ENCODE peak calls at places on chromosome 18, in four cellular contexts. One of them, this sample, is unnamed.

GRCh38 chr18:13137939-13138821 is 80.4 kb upstream of the LDLRAD4 start:
- DNase-seq in NB4: peak
- DNase-seq in A549: peak
- DNase-seq in K562: peak
- DNase-seq in this sample: peak

GRCh38 chr18:13245481-13246000 is 27.0 kb downstream of the LDLRAD4 start:
- DNase-seq in NB4: no peak
- DNase-seq in A549: no peak
- DNase-seq in K562: no peak
- DNase-seq in this sample: no peak

GRCh38 chr18:35616664-35617423 is 35.3 kb downstream of the GALNT1 start:
- DNase-seq in NB4: peak
- DNase-seq in A549: peak
- DNase-seq in K562: peak
- DNase-seq in this sample: peak

GRCh38 chr18:49878015-49878414 is 64.7 kb upstream of the ACAA2 start:
- DNase-seq in NB4: no peak
- DNase-seq in A549: no peak
- DNase-seq in K562: no peak
- DNase-seq in this sample: no peak

GRCh38 chr18:31261792-31262582 is 56.0 kb upstream of the DSG1 start:
- DNase-seq in NB4: no peak
- DNase-seq in A549: peak
- DNase-seq in K562: no peak
- DNase-seq in this sample: no peak

GRCh38 chr18:51234117-51235010 is 36.9 kb upstream of the MEX3C start:
- DNase-seq in NB4: peak
- DNase-seq in A549: peak
- DNase-seq in K562: peak
- DNase-seq in this sample: no peak

GRCh38 chr18:58991127-58991798 is 126.6 kb downstream of the ZNF532 start:
- DNase-seq in NB4: no peak
- DNase-seq in A549: no peak
- DNase-seq in K562: no peak
- DNase-seq in this sample: peak

GRCh38 chr18:68428026-68428425 is 286.9 kb downstream of the TMX3 start:
- DNase-seq in NB4: no peak
- DNase-seq in A549: no peak
- DNase-seq in K562: no peak
- DNase-seq in this sample: peak

GRCh38 chr18:24942144-24942543 is 409.8 kb downstream of the ZNF521 start:
- DNase-seq in NB4: no peak
- DNase-seq in A549: no peak
- DNase-seq in K562: no peak
- DNase-seq in this sample: no peak

GRCh38 chr18:54031243-54031642 is 193.2 kb downstream of the MBD2 start:
- DNase-seq in NB4: no peak
- DNase-seq in A549: no peak
- DNase-seq in K562: no peak
- DNase-seq in this sample: no peak

GRCh38 chr18:46433121-46433826 is 223.7 kb downstream of the LOXHD1 start:
- DNase-seq in NB4: no peak
- DNase-seq in A549: no peak
- DNase-seq in K562: no peak
- DNase-seq in this sample: no peak

GRCh38 chr18:42620585-42620984 is 494.9 kb downstream of the RIT2 start:
- DNase-seq in NB4: no peak
- DNase-seq in A549: no peak
- DNase-seq in K562: no peak
- DNase-seq in this sample: no peak

GRCh38 chr18:60020107-60020925 is 120.5 kb downstream of the PMAIP1 start:
- DNase-seq in NB4: no peak
- DNase-seq in A549: no peak
- DNase-seq in K562: no peak
- DNase-seq in this sample: no peak

GRCh38 chr18:35582899-35583558 is 1.5 kb downstream of the GALNT1 start:
- DNase-seq in NB4: peak
- DNase-seq in A549: no peak
- DNase-seq in K562: peak
- DNase-seq in this sample: peak

GRCh38 chr18:73793386-73793785 is 354.2 kb downstream of the FBXO15 start:
- DNase-seq in NB4: no peak
- DNase-seq in A549: no peak
- DNase-seq in K562: no peak
- DNase-seq in this sample: no peak

GRCh38 chr18:79010802-79011201 is 31.2 kb downstream of the SALL3 start:
- DNase-seq in NB4: no peak
- DNase-seq in A549: no peak
- DNase-seq in K562: no peak
- DNase-seq in this sample: no peak

GRCh38 chr18:53944721-53945120 is 279.7 kb downstream of the MBD2 start:
- DNase-seq in NB4: peak
- DNase-seq in A549: peak
- DNase-seq in K562: peak
- DNase-seq in this sample: no peak

GRCh38 chr18:74831571-74832250 is 234.0 kb downstream of the ZNF407 start:
- DNase-seq in NB4: no peak
- DNase-seq in A549: no peak
- DNase-seq in K562: no peak
- DNase-seq in this sample: no peak

GRCh38 chr18:21481739-21482138 is 118.8 kb downstream of the ESCO1 start:
- DNase-seq in NB4: no peak
- DNase-seq in A549: no peak
- DNase-seq in K562: no peak
- DNase-seq in this sample: no peak

GRCh38 chr18:46759885-46760284 is 3.0 kb upstream of the ST8SIA5 start:
- DNase-seq in NB4: no peak
- DNase-seq in A549: no peak
- DNase-seq in K562: no peak
- DNase-seq in this sample: no peak

GRCh38 chr18:29012364-29012763 is 835.4 kb upstream of the CDH2 start:
- DNase-seq in NB4: no peak
- DNase-seq in A549: no peak
- DNase-seq in K562: no peak
- DNase-seq in this sample: no peak

GRCh38 chr18:64966667-64967066 is 784.1 kb upstream of the CDH7 start:
- DNase-seq in NB4: no peak
- DNase-seq in A549: no peak
- DNase-seq in K562: no peak
- DNase-seq in this sample: no peak

GRCh38 chr18:9755603-9756002 is 47.5 kb downstream of the RAB31 start:
- DNase-seq in NB4: peak
- DNase-seq in A549: no peak
- DNase-seq in K562: no peak
- DNase-seq in this sample: peak

GRCh38 chr18:8667846-8668245 is 37.5 kb upstream of the MTCL1 start:
- DNase-seq in NB4: no peak
- DNase-seq in A549: no peak
- DNase-seq in K562: no peak
- DNase-seq in this sample: peak

GRCh38 chr18:8615397-8616025 is 6.3 kb downstream of the RAB12 start:
- DNase-seq in NB4: peak
- DNase-seq in A549: peak
- DNase-seq in K562: peak
- DNase-seq in this sample: peak

GRCh38 chr18:8724452-8724851 is 19.1 kb downstream of the MTCL1 start:
- DNase-seq in NB4: no peak
- DNase-seq in A549: no peak
- DNase-seq in K562: no peak
- DNase-seq in this sample: no peak

GRCh38 chr18:37393945-37394609 is 171.5 kb downstream of the CELF4 start:
- DNase-seq in NB4: no peak
- DNase-seq in A549: peak
- DNase-seq in K562: peak
- DNase-seq in this sample: peak

GRCh38 chr18:13514558-13514957 is 211.8 kb downstream of the FAM210A start:
- DNase-seq in NB4: no peak
- DNase-seq in A549: no peak
- DNase-seq in K562: no peak
- DNase-seq in this sample: no peak

GRCh38 chr18:10095356-10095755 is 181.5 kb downstream of the VAPA start:
- DNase-seq in NB4: no peak
- DNase-seq in A549: no peak
- DNase-seq in K562: no peak
- DNase-seq in this sample: no peak

GRCh38 chr18:66495844-66496243 is 108.0 kb downstream of the CDH19 start:
- DNase-seq in NB4: peak
- DNase-seq in A549: peak
- DNase-seq in K562: peak
- DNase-seq in this sample: peak
- TF ChIP-seq MYC in NB4: no peak
- TF ChIP-seq MYC in A549: no peak
- TF ChIP-seq MYC in K562: no peak
- TF ChIP-seq MYC in this sample: no peak

DNA sequence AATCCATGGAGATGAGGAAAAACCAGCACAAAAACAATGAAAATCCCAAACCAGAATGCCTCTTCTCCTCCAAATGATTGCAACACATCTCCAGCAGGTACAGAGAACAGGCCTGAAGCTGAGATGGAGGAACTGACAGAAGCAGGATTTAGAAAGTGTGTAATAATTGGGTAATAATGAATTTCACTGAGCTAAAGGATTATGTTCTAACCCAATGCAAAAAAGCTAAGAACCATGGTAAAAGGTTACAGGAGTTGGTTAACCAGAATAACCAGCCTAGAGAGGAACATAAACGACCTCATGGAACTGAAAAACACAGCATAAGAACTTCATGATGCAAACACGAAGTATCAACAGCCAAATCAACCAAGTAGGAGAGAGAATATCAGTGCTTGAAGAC is 13.7 kb upstream of the SERPINB11 start:
- DNase-seq in NB4: no peak
- DNase-seq in A549: no peak
- DNase-seq in K562: no peak
- DNase-seq in this sample: no peak
- TF ChIP-seq MYC in NB4: no peak
- TF ChIP-seq MYC in A549: no peak
- TF ChIP-seq MYC in K562: no peak
- TF ChIP-seq MYC in this sample: no peak

DNA sequence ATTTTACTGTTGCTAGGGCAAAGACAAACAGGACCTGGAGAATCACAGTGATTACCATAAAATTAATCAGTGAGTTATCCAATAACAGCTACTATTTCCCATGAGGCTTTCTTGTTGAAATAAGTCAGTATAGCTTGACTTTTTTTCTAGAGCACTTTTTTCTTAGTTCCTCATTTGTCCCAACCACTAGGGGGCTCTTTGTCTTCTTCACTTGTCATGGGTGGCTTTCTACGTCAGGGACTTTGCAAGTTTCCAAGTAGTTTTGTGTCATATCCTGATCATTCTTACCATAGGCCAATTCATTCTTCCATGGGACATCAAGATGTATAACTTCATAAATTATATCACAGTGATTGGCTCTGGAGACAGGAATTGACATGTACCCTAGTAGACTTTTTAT is 1019.6 kb upstream of the PIK3C3 start:
- DNase-seq in NB4: peak
- DNase-seq in A549: peak
- DNase-seq in K562: peak
- DNase-seq in this sample: peak
- TF ChIP-seq MYC in NB4: no peak
- TF ChIP-seq MYC in A549: no peak
- TF ChIP-seq MYC in K562: no peak
- TF ChIP-seq MYC in this sample: no peak

DNA sequence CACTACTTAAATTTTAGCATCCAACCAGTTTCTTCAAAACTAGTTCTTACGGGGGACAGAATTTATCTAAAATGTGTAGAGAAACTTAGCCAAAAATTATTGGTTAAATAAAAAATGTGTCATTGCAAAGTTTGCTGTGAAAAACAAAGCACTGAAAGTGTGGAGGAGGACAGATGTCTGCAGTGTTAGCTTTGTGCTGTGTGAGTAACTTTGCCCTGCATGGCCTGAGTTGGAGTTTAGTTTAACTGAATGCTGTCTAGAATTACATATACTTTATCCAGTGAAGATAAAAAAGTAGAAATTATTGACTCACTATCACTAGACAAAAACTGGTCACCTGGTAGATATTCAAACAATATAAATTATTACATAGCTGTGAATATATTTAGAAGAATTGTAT is 1225.2 kb upstream of the CELF4 start:
- DNase-seq in NB4: no peak
- DNase-seq in A549: no peak
- DNase-seq in K562: no peak
- DNase-seq in this sample: no peak
- TF ChIP-seq MYC in NB4: no peak
- TF ChIP-seq MYC in A549: no peak
- TF ChIP-seq MYC in K562: no peak
- TF ChIP-seq MYC in this sample: no peak

GRCh38 chr18:23193727-23194126 is 58.4 kb downstream of the CABLES1 start:
- DNase-seq in NB4: no peak
- DNase-seq in A549: no peak
- DNase-seq in K562: no peak
- DNase-seq in this sample: no peak

GRCh38 chr18:23194150-23194968 is 59.1 kb downstream of the CABLES1 start:
- DNase-seq in NB4: no peak
- DNase-seq in A549: no peak
- DNase-seq in K562: no peak
- DNase-seq in this sample: peak

GRCh38 chr18:23191232-23191631 is 55.9 kb downstream of the CABLES1 start:
- DNase-seq in NB4: no peak
- DNase-seq in A549: no peak
- DNase-seq in K562: no peak
- DNase-seq in this sample: no peak

GRCh38 chr18:23189768-23190661 is 54.7 kb downstream of the CABLES1 start:
- DNase-seq in NB4: no peak
- DNase-seq in A549: no peak
- DNase-seq in K562: no peak
- DNase-seq in this sample: no peak

DNA sequence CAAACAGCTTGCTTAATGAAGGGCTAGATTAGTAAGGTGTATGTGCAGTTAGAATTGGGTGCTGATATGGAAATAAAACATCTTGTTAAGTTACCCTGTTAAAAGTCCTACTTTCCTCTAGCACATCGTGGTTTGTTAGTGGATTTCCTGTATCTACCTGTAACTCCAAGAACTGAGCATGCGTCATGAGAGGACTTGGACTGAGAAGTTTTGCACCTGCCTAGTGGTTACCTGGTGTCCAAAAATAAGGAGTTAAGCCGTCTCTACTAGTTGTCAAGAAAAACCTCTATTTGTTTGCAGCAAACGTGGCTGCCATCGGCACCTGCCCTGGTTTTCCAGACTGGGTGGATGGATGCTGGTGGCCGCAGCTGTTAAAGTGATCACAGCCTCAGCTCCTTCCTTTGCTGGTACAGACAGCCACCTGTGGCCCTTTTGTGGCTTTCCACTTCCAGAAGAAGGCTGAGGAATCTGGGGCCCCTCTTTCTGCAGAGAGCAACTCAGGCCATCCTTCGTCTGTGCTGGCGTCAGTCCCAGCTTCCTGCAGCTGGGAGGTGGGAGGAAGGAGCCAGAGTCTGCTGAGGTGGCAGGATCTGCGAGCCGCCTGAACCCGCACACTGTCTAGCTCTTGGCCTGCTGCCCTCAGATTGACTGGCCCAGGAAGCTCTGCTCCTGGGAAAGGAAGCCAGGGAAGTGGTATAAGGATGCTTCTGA is 56.8 kb downstream of the CABLES1 start:
- DNase-seq in NB4: no peak
- DNase-seq in A549: no peak
- DNase-seq in K562: no peak
- DNase-seq in this sample: peak
- TF ChIP-seq MYC in NB4: no peak
- TF ChIP-seq MYC in A549: no peak
- TF ChIP-seq MYC in K562: no peak
- TF ChIP-seq MYC in this sample: peak